ENCODE peak calls at places on chromosomes 6 and 20, in four cellular contexts. O is astrocyte of the spinal cord, K is mesothelial cell of epicardium, A is fibroblast of pulmonary artery. L is an unnamed sample.

GRCh38 chr6:169042061-169042460 is 211.6 kb downstream of the THBS2 start:
- DNase-seq in O (no peak), A (no peak), K (no peak), L (no peak)

GRCh38 chr6:36720251-36721141 is 22.9 kb downstream of the RAB44 start:
- DNase-seq in K (no peak), O (no peak), A (no peak), L (no peak)

GRCh38 chr20:51668932-51669331 is 99.3 kb downstream of the ATP9A start:
- DNase-seq in O (no peak), K (no peak), A (no peak), L (no peak)

GRCh38 chr6:133230022-133230421 is 11.1 kb upstream of the EYA4 start:
- DNase-seq in A (no peak), K (no peak), O (no peak), L (no peak)

GRCh38 chr6:4809999-4810918 is 34.1 kb downstream of the CDYL start:
- DNase-seq in K (no peak), O (peak), A (peak), L (no peak)

GRCh38 chr6:57822896-57823358 is 505.5 kb downstream of the PRIM2 start:
- DNase-seq in O (peak), K (no peak), A (peak), L (no peak)

GRCh38 chr6:47452899-47453298 is 24.7 kb upstream of the CD2AP start:
- DNase-seq in A (no peak), O (no peak), K (no peak), L (no peak)

GRCh38 chr20:59010321-59010994 is 3.4 kb upstream of the CTSZ start:
- DNase-seq in A (peak), O (peak), K (no peak), L (peak)

GRCh38 chr20:21808863-21809664 is 103.6 kb downstream of the PAX1 start:
- DNase-seq in K (peak), O (no peak), A (no peak), L (no peak)

GRCh38 chr6:151704383-151704782 is 103.1 kb upstream of the ESR1 start:
- DNase-seq in O (no peak), A (no peak), K (no peak), L (no peak)

GRCh38 chr6:153959281-153959680 is 79.8 kb upstream of the OPRM1 start:
- DNase-seq in O (no peak), A (no peak), K (no peak), L (no peak)

GRCh38 chr20:34703573-34704176 is 469 bp upstream of the TP53INP2 start:
- DNase-seq in O (peak), K (no peak), A (peak), L (no peak)

GRCh38 chr6:51753635-51754034 is 333.8 kb downstream of the PKHD1 start:
- DNase-seq in A (no peak), O (no peak), K (no peak), L (no peak)

GRCh38 chr6:99446076-99446475 is 21.0 kb upstream of the PNISR start:
- DNase-seq in A (no peak), O (no peak), K (no peak), L (no peak)

GRCh38 chr6:131379951-131380350 is 193.1 kb upstream of the ARG1 start:
- DNase-seq in A (peak), O (peak), K (no peak), L (no peak)

GRCh38 chr20:2865630-2866029 is 7.7 kb upstream of the PTPRA start:
- DNase-seq in A (no peak), O (no peak), K (no peak), L (no peak)

GRCh38 chr6:119979862-119980261 is 630.3 kb upstream of the MAN1A1 start:
- DNase-seq in K (no peak), O (peak), A (peak), L (no peak)

GRCh38 chr6:119980802-119981201 is 631.2 kb upstream of the MAN1A1 start:
- DNase-seq in O (no peak), A (no peak), K (no peak), L (no peak)

GRCh38 chr6:119974430-119975159 is 625.0 kb upstream of the MAN1A1 start:
- DNase-seq in K (no peak), O (no peak), A (no peak), L (no peak)

DNA sequence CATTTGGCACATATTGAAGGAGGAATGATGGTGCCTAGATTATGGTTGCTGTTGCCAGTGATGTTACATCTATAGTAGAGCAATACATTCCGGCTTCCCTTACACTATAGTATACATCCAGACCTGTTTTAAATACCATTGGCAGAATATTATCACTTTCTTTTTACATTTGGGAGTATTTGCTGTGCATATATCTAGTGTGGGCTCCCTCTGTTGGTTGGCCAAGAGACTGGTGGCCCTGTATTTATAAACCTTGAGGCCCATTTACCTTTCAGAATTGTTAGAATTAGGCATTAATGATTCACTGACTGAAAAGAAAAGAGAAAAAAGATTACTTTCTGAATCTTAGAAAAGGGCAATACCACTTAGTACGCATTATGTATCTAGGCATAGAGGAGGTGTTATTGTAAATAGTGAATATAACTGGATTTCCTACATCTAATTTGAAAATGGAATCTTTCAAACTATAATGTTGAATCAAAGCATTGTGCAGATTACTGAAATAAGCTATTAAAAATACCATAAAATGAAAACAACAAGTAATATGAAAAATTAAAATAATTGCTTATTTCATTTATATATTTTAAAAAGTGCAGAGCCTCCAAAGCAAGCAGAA is 628.8 kb upstream of the MAN1A1 start:
- DNase-seq in A (peak), O (peak), K (no peak), L (no peak)
- TF ChIP-seq CTCF in A (peak), O (peak), K (no peak), L (peak)

DNA sequence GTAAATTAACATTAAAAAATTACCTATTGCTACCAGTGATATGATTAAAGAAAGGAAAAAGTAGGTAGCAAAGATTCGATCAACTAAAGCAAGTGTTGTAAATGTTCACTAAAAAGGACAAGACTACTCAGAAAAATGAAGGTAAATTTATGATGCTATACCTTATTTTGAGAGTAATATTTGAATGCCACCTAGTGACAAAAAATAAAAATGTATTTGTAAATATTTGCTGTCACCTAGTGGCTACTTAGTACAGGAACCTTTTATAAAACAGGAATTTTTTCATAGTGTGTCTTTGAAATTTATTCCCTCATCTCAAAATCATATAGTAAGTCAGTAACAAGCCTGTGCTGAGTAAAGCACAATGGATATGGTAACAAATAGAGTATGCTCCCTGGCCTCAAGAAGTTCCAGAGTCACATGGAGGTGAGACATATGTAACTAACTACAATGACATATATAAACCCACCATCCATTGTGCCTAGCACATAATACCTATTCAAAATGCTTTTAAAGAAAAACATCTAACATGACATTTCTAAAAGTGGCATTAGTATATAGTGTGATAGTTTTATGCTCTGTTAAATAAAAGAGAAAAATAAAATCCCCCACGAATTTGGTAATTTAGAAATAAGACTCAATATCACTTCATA is 193.1 kb upstream of the SIM1 start:
- DNase-seq in A (peak), K (no peak), O (peak), L (no peak)
- TF ChIP-seq CTCF in A (peak), K (peak), O (peak), L (peak)

GRCh38 chr20:49545572-49545971 is 22.4 kb downstream of the PTGIS start:
- DNase-seq in O (no peak), K (no peak), A (no peak), L (no peak)
- TF ChIP-seq CTCF in O (peak), K (no peak), A (peak), L (peak)

GRCh38 chr20:9413001-9413400 is 101.4 kb upstream of the LAMP5 start:
- DNase-seq in A (no peak), O (no peak), K (no peak), L (no peak)

GRCh38 chr20:9415426-9415825 is 99.0 kb upstream of the LAMP5 start:
- DNase-seq in O (no peak), A (no peak), K (no peak), L (no peak)

GRCh38 chr20:9422335-9422734 is 92.1 kb upstream of the LAMP5 start:
- DNase-seq in O (peak), A (no peak), K (no peak), L (no peak)

GRCh38 chr20:9416421-9416820 is 98.0 kb upstream of the LAMP5 start:
- DNase-seq in O (no peak), A (no peak), K (no peak), L (no peak)

GRCh38 chr20:9417665-9418064 is 96.7 kb upstream of the LAMP5 start:
- DNase-seq in K (no peak), A (no peak), O (no peak), L (no peak)
- TF ChIP-seq CTCF in K (no peak), A (no peak), O (no peak), L (no peak)

DNA sequence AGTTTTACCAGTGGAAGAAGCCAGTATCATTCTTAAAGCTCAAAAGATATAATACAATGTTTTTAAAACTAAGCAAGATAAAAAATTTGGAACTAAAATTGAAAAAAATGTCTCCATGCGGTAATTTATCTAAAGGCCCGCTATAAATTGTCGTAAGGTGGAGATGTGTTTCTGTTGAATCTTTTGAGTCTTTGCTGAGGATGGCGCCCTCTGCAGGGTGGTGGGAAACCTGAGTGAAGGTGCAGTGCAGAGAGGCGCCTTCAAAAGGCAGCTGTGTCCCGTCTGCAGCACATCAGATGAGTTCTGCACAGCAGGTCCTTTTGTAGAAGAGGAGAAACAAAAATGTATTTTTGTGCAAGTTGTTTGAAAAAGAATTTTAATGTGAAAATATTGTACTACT is 29.4 kb upstream of the KIF25 start:
- DNase-seq in O (no peak), A (no peak), K (no peak), L (no peak)
- TF ChIP-seq CTCF in O (peak), A (peak), K (peak), L (peak)